ENCODE peak calls at places on chromosomes 12 and 14, in eight cellular contexts. J, V, K, P, N, H, Y and C are unnamed samples.

GRCh38 chr12:48862691-48863090 is 3.0 kb downstream of the RND1 start:
- DNase-seq in P (no peak), N (no peak), Y (no peak), V (no peak), K (no peak), J (no peak), H (no peak), C (no peak)

GRCh38 chr12:79422060-79422812 is 268.5 kb downstream of the PAWR start:
- DNase-seq in V (no peak), J (no peak), Y (no peak), H (no peak), N (no peak), P (no peak), K (no peak), C (no peak)

GRCh38 chr14:24857277-24857676 is 192.7 kb downstream of the STXBP6 start:
- DNase-seq in J (no peak), H (no peak), P (no peak), N (no peak), Y (no peak), V (no peak), K (no peak), C (no peak)

GRCh38 chr12:64890873-64891468 is 66.5 kb downstream of the TBC1D30 start:
- DNase-seq in H (peak), P (peak), J (no peak), V (no peak), K (no peak), Y (no peak), N (peak), C (no peak)

GRCh38 chr12:95265765-95266164 is 48.2 kb downstream of the VEZT start:
- DNase-seq in K (no peak), H (no peak), V (no peak), N (no peak), P (no peak), J (no peak), Y (no peak), C (no peak)

GRCh38 chr12:46233418-46233817 is 35.4 kb downstream of the SLC38A1 start:
- DNase-seq in P (no peak), N (no peak), Y (no peak), K (no peak), H (no peak), V (no peak), J (no peak), C (no peak)

GRCh38 chr12:38279756-38280155 is 36.8 kb upstream of the ALG10B start:
- DNase-seq in J (no peak), H (no peak), P (no peak), V (no peak), K (no peak), Y (no peak), N (no peak), C (no peak)

GRCh38 chr12:12405882-12406281 is 49.0 kb downstream of the BORCS5 start:
- DNase-seq in K (no peak), V (no peak), Y (no peak), N (no peak), J (no peak), H (peak), P (no peak), C (peak)

GRCh38 chr14:100900837-100901390 is 2.6 kb downstream of the RTL1 start:
- DNase-seq in K (peak), N (peak), Y (peak), H (peak), J (no peak), P (no peak), V (no peak), C (no peak)

GRCh38 chr12:28027947-28028724 is 55.6 kb upstream of the PTHLH start:
- DNase-seq in H (no peak), J (no peak), K (no peak), N (no peak), P (peak), V (no peak), Y (no peak), C (no peak)

GRCh38 chr12:116199160-116199559 is 78.3 kb downstream of the MED13L start:
- DNase-seq in P (no peak), Y (no peak), K (no peak), J (no peak), H (no peak), V (no peak), N (no peak), C (no peak)

GRCh38 chr14:92961567-92961855 is 38.6 kb downstream of the CHGA start:
- DNase-seq in P (no peak), K (no peak), V (no peak), H (no peak), N (no peak), J (no peak), Y (peak), C (no peak)

GRCh38 chr14:103517172-103517566 is 5.5 kb downstream of the CKB start:
- DNase-seq in Y (no peak), P (no peak), J (no peak), N (no peak), H (no peak), V (no peak), K (peak), C (no peak)

GRCh38 chr14:97453991-97454390 is 656.8 kb downstream of the VRK1 start:
- DNase-seq in K (no peak), N (no peak), P (no peak), V (no peak), H (no peak), J (no peak), Y (no peak), C (no peak)

GRCh38 chr12:49049566-49050224 is 10.9 kb downstream of the KMT2D start:
- DNase-seq in N (no peak), H (no peak), V (no peak), P (peak), J (peak), Y (no peak), K (no peak), C (no peak)

GRCh38 chr14:62921466-62921865 is 123.8 kb downstream of the KCNH5 start:
- DNase-seq in Y (no peak), J (no peak), N (no peak), V (no peak), P (peak), K (no peak), H (no peak), C (no peak)

GRCh38 chr12:52193991-52194390 is 2.2 kb upstream of the KRT80 start:
- DNase-seq in H (no peak), K (no peak), N (no peak), Y (no peak), V (no peak), J (no peak), P (no peak), C (no peak)

GRCh38 chr12:49054524-49054923 is 6.1 kb downstream of the KMT2D start:
- DNase-seq in Y (no peak), V (no peak), P (no peak), H (no peak), N (no peak), J (peak), K (no peak), C (no peak)

GRCh38 chr14:104687601-104688504 is 1.6 kb upstream of the INF2 start:
- DNase-seq in N (no peak), Y (peak), V (peak), H (peak), J (peak), P (peak), K (peak), C (no peak)

GRCh38 chr12:96193725-96194571 is at the start of gene ELK3:
- DNase-seq in K (no peak), N (peak), J (peak), P (peak), V (peak), Y (peak), H (peak), C (no peak)

GRCh38 chr12:52185400-52185967 is 6.3 kb downstream of the KRT80 start:
- DNase-seq in N (no peak), P (no peak), K (no peak), V (no peak), J (no peak), H (no peak), Y (no peak), C (no peak)

GRCh38 chr12:57240926-57241555 is 9.9 kb downstream of the STAC3 start:
- DNase-seq in H (no peak), V (no peak), P (no peak), Y (peak), J (no peak), K (no peak), N (peak), C (no peak)

GRCh38 chr12:86526060-86526595 is 269.9 kb upstream of the MGAT4C start:
- DNase-seq in K (peak), N (no peak), Y (no peak), H (no peak), V (no peak), J (no peak), P (no peak), C (no peak)

GRCh38 chr14:73243341-73243740 is 6.0 kb downstream of the PAPLN start:
- DNase-seq in N (no peak), K (peak), J (no peak), P (no peak), Y (no peak), V (no peak), H (no peak), C (no peak)

GRCh38 chr14:73244541-73244940 is 7.2 kb downstream of the PAPLN start:
- DNase-seq in N (no peak), K (peak), V (no peak), J (no peak), Y (no peak), H (no peak), P (no peak), C (no peak)

GRCh38 chr14:73246387-73247150 is 9.3 kb downstream of the PAPLN start:
- DNase-seq in P (no peak), K (peak), Y (no peak), V (no peak), H (no peak), J (no peak), N (no peak), C (no peak)

GRCh38 chr14:73243748-73244147 is 6.4 kb downstream of the PAPLN start:
- DNase-seq in K (peak), H (no peak), Y (no peak), N (no peak), J (no peak), P (no peak), V (no peak), C (no peak)

GRCh38 chr14:73245401-73246325 is 8.4 kb downstream of the PAPLN start:
- DNase-seq in Y (peak), P (no peak), K (peak), J (peak), N (peak), V (peak), H (no peak), C (no peak)
- H3K27ac ChIP-seq in Y (no peak), P (no peak), K (no peak), J (no peak), N (peak), V (peak), H (no peak), C (no peak)

DNA sequence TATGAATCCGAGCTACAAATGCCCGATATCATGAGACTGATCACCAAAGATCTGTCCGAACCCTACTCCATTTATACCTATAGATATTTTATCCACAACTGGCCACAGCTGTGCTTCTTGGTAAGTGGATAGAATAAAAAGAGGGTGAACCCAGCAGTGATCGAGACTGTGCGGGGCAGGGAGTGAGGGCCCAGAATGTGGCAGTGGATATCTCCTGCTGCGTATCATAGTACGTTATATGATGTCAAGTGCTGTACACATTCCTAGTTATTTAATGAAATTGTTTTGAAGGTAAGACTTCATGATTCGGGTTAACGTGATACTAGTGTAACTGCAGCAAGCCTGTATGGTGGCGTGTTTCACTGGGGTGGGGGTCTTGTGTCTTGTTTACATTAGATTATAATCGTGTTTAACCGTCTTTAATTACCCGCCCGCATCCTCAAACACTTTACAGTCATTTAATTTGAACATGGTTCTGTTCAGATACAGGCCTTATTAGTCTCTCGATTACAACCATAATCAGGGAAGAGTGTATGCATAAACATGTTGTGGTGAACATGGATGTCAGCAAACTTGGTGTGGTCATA is 1.3 kb downstream of the NAA30 start:
- DNase-seq in N (peak), Y (no peak), V (no peak), K (no peak), H (no peak), J (no peak), P (no peak), C (no peak)
- H3K27ac ChIP-seq in N (no peak), Y (peak), V (peak), K (peak), H (peak), J (peak), P (peak), C (peak)

DNA sequence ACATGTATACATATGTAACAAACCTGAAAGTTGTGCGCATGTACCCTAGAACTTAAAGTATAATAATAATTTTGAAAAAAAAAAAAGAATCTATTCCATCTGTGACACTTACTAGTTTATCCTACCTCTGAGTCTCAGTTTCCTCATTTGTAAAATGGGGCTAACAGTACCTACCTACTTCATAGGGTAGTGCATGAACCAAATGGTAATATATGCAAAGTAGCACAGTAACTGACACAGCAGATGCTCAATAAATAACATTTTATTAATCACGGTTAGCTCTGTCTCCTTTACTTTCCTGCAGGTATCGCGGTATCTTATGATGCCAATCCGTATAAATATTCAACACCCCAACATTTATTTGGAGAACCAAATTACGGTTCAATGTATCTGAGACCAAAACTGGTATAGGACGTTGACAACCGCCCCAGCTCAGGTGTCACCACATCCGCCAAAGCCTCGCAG is 703 bp downstream of the TMED10 start:
- DNase-seq in K (no peak), V (no peak), Y (no peak), H (no peak), N (no peak), J (no peak), P (no peak), C (no peak)
- H3K27ac ChIP-seq in K (peak), V (peak), Y (peak), H (peak), N (peak), J (peak), P (peak), C (peak)

GRCh38 chr14:68894802-68895201 is 84.3 kb downstream of the ACTN1 start:
- DNase-seq in P (peak), J (no peak), N (no peak), H (no peak), Y (no peak), K (no peak), V (no peak), C (no peak)

GRCh38 chr14:68894123-68894522 is 85.0 kb downstream of the ACTN1 start:
- DNase-seq in V (peak), K (no peak), H (no peak), N (no peak), Y (no peak), J (no peak), P (peak), C (no peak)

GRCh38 chr14:68893566-68893965 is 85.5 kb downstream of the ACTN1 start:
- DNase-seq in K (no peak), Y (no peak), V (no peak), H (no peak), P (no peak), J (no peak), N (no peak), C (no peak)

GRCh38 chr14:68896132-68896531 is 83.0 kb downstream of the ACTN1 start:
- DNase-seq in J (no peak), H (no peak), N (peak), V (no peak), P (no peak), K (no peak), Y (no peak), C (no peak)

GRCh38 chr14:68895304-68895703 is 83.8 kb downstream of the ACTN1 start:
- DNase-seq in P (no peak), Y (no peak), H (no peak), K (no peak), J (no peak), V (no peak), N (no peak), C (no peak)
- H3K27ac ChIP-seq in P (peak), Y (no peak), H (no peak), K (no peak), J (no peak), V (no peak), N (no peak), C (no peak)